ENCODE peak calls at places on chromosomes 1 and 21, in four cellular contexts. One of them, this sample, is unnamed.
A peak's percentile ranks its signal among the peaks of the same experiment; 100 is the strongest.

GRCh38 chr21:35020902-35021301 is 28.2 kb downstream of the RUNX1 start:
- DNase-seq in K562: no peak
- DNase-seq in GM12878: no peak
- DNase-seq in HepG2: no peak
- DNase-seq in this sample: no peak

GRCh38 chr1:247336390-247336789 is 4.7 kb upstream of the ZNF496 start:
- DNase-seq in K562: no peak
- DNase-seq in GM12878: no peak
- DNase-seq in HepG2: no peak
- DNase-seq in this sample: no peak

GRCh38 chr1:20136249-20136648 is 2.9 kb upstream of the PLA2G2F start:
- DNase-seq in K562: no peak
- DNase-seq in GM12878: no peak
- DNase-seq in HepG2: no peak
- DNase-seq in this sample: no peak

GRCh38 chr1:93591833-93592635 is 89.6 kb downstream of the BCAR3 start:
- DNase-seq in K562: peak; percentile 39
- DNase-seq in GM12878: peak; percentile 46
- DNase-seq in HepG2: peak; percentile 90
- DNase-seq in this sample: peak; percentile 71

GRCh38 chr1:12544992-12545391 is 73.0 kb downstream of the DHRS3 start:
- DNase-seq in K562: no peak
- DNase-seq in GM12878: no peak
- DNase-seq in HepG2: no peak
- DNase-seq in this sample: no peak

GRCh38 chr21:37073417-37074194 is 552 bp downstream of the TTC3 start:
- DNase-seq in K562: peak; percentile 58
- DNase-seq in GM12878: no peak
- DNase-seq in HepG2: no peak
- DNase-seq in this sample: peak; percentile 35

GRCh38 chr1:69992594-69992993 is 212.8 kb downstream of the LRRC40 start:
- DNase-seq in K562: no peak
- DNase-seq in GM12878: no peak
- DNase-seq in HepG2: no peak
- DNase-seq in this sample: no peak

GRCh38 chr21:45435405-45435981 is 30.5 kb downstream of the COL18A1 start:
- DNase-seq in K562: no peak
- DNase-seq in GM12878: no peak
- DNase-seq in HepG2: no peak
- DNase-seq in this sample: no peak

GRCh38 chr1:222284466-222284865 is 263.4 kb downstream of the HHIPL2 start:
- DNase-seq in K562: no peak
- DNase-seq in GM12878: no peak
- DNase-seq in HepG2: no peak
- DNase-seq in this sample: no peak

GRCh38 chr1:222283147-222283768 is 264.6 kb downstream of the HHIPL2 start:
- DNase-seq in K562: no peak
- DNase-seq in GM12878: no peak
- DNase-seq in HepG2: no peak
- DNase-seq in this sample: no peak

GRCh38 chr1:222286039-222286438 is 261.9 kb downstream of the HHIPL2 start:
- DNase-seq in K562: no peak
- DNase-seq in GM12878: no peak
- DNase-seq in HepG2: no peak
- DNase-seq in this sample: no peak

GRCh38 chr1:222288056-222288455 is 259.8 kb downstream of the HHIPL2 start:
- DNase-seq in K562: no peak
- DNase-seq in GM12878: no peak
- DNase-seq in HepG2: no peak
- DNase-seq in this sample: no peak
- TF ChIP-seq FOXK2 in K562: no peak
- TF ChIP-seq FOXK2 in GM12878: no peak
- TF ChIP-seq FOXK2 in HepG2: no peak
- TF ChIP-seq FOXK2 in this sample: no peak

GRCh38 chr1:181159451-181160151 is 71.1 kb downstream of the IER5 start:
- DNase-seq in K562: no peak
- DNase-seq in GM12878: no peak
- DNase-seq in HepG2: no peak
- DNase-seq in this sample: no peak
- TF ChIP-seq FOXK2 in K562: no peak
- TF ChIP-seq FOXK2 in GM12878: peak; percentile 16
- TF ChIP-seq FOXK2 in HepG2: no peak
- TF ChIP-seq FOXK2 in this sample: no peak

GRCh38 chr1:155974208-155975165 is 3.9 kb downstream of the ARHGEF2 start:
- DNase-seq in K562: no peak
- DNase-seq in GM12878: no peak
- DNase-seq in HepG2: no peak
- DNase-seq in this sample: no peak
- TF ChIP-seq FOXK2 in K562: no peak
- TF ChIP-seq FOXK2 in GM12878: no peak
- TF ChIP-seq FOXK2 in HepG2: no peak
- TF ChIP-seq FOXK2 in this sample: no peak

GRCh38 chr1:78687914-78688313 is 38.3 kb downstream of the IFI44 start:
- DNase-seq in K562: no peak
- DNase-seq in GM12878: no peak
- DNase-seq in HepG2: no peak
- DNase-seq in this sample: no peak

GRCh38 chr1:78691995-78692747 is 42.5 kb downstream of the IFI44 start:
- DNase-seq in K562: no peak
- DNase-seq in GM12878: no peak
- DNase-seq in HepG2: no peak
- DNase-seq in this sample: no peak

GRCh38 chr1:78687315-78687714 is 37.7 kb downstream of the IFI44 start:
- DNase-seq in K562: no peak
- DNase-seq in GM12878: no peak
- DNase-seq in HepG2: no peak
- DNase-seq in this sample: no peak

GRCh38 chr1:78690516-78690915 is 40.9 kb downstream of the IFI44 start:
- DNase-seq in K562: no peak
- DNase-seq in GM12878: no peak
- DNase-seq in HepG2: no peak
- DNase-seq in this sample: no peak

GRCh38 chr1:78688701-78689100 is 39.1 kb downstream of the IFI44 start:
- DNase-seq in K562: no peak
- DNase-seq in GM12878: no peak
- DNase-seq in HepG2: no peak
- DNase-seq in this sample: peak; percentile 20
- TF ChIP-seq FOXK2 in K562: no peak
- TF ChIP-seq FOXK2 in GM12878: no peak
- TF ChIP-seq FOXK2 in HepG2: no peak
- TF ChIP-seq FOXK2 in this sample: no peak

DNA sequence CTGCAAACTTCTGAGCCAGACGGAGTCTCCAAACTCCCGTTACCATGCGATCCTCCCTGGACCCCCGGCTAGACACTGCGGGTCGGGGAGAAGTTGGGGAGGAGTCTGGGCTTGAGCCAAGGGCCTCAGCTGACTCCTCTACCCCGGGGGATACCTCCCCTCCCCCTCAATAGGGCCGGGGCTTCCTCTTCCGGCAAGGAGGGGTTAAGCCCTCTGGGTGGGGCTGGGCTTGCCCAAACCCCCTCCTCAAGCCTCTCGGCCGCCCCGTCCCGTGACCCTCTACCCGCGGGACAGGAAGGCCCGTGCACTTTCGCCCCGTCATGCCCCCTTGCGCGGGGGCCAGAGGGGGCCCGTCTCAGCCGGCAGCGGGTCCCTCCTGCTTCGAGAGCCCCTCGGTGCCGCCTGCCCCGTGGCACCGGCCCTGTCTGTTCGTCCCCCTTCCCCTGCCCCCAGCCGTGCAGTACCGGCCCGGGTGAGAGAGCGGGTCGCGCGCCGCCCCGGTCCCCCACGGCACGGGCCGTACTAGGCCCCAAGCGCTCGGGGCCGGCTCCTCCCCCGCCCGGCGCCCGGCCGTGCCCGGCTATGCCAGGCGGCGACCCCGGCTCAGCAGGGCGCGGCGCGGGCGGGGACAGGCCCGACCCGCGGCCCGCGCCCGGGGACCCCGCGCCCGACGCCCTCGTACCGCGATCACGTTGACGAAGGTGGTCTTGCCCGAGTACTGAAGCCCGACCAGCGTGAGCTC is 598 bp downstream of the ARL8A start:
- DNase-seq in K562: peak; percentile 78
- DNase-seq in GM12878: no peak
- DNase-seq in HepG2: no peak
- DNase-seq in this sample: peak; percentile 48
- TF ChIP-seq FOXK2 in K562: no peak
- TF ChIP-seq FOXK2 in GM12878: no peak
- TF ChIP-seq FOXK2 in HepG2: no peak
- TF ChIP-seq FOXK2 in this sample: no peak

This sample was measured in HEK293T.